ENCODE peak calls at places on chromosomes 1 and 21, in four cellular contexts. M, K, A and B are unnamed samples.
A peak's percentile ranks its signal among the peaks of the same experiment; 100 is the strongest.

GRCh38 chr1:109347511-109347910 is 40.7 kb upstream of the MYBPHL start:
- DNase-seq in M (no peak), K (no peak), A (no peak), B (no peak)

GRCh38 chr1:31183927-31184554 is 55.6 kb downstream of the NKAIN1 start:
- DNase-seq in M (peak; percentile 46), K (no peak), A (peak; percentile 72), B (peak; percentile 83)

GRCh38 chr1:225343618-225344017 is 84.2 kb downstream of the LBR start:
- DNase-seq in M (peak; percentile 28), K (no peak), A (no peak), B (no peak)

GRCh38 chr1:39269791-39270342 is 65.4 kb downstream of the MACF1 start:
- DNase-seq in M (peak; percentile 36), K (peak; percentile 92), A (no peak), B (no peak)

GRCh38 chr1:109609881-109610280 is 9.5 kb downstream of the GNAT2 start:
- DNase-seq in M (no peak), K (no peak), A (no peak), B (no peak)

GRCh38 chr1:225474439-225474985 is 46.7 kb upstream of the LBR start:
- DNase-seq in M (no peak), K (no peak), A (no peak), B (no peak)

GRCh38 chr1:52904590-52905375 is 16.8 kb downstream of the ECHDC2 start:
- DNase-seq in M (no peak), K (no peak), A (peak; percentile 82), B (peak; percentile 79)

GRCh38 chr1:3247521-3248031 is 178.6 kb downstream of the PRDM16 start:
- DNase-seq in M (no peak), K (no peak), A (no peak), B (peak; percentile 50)

GRCh38 chr1:14190508-14190907 is 408.0 kb upstream of the KAZN start:
- DNase-seq in M (no peak), K (no peak), A (no peak), B (no peak)

GRCh38 chr1:54949971-54950360 is 30.5 kb upstream of the TMEM61 start:
- DNase-seq in M (no peak), K (no peak), A (no peak), B (no peak)

GRCh38 chr1:2789986-2790581 is 11.4 kb downstream of the TTC34 start:
- DNase-seq in M (no peak), K (no peak), A (no peak), B (no peak)

GRCh38 chr1:209983953-209984352 is 45.9 kb downstream of the SYT14 start:
- DNase-seq in M (no peak), K (no peak), A (no peak), B (no peak)

GRCh38 chr1:29933110-29933509 is 696.8 kb downstream of the PTPRU start:
- DNase-seq in M (no peak), K (no peak), A (no peak), B (no peak)

GRCh38 chr1:152411144-152411543 is 2.9 kb downstream of the CRNN start:
- DNase-seq in M (no peak), K (no peak), A (no peak), B (no peak)

GRCh38 chr1:233868461-233868860 is 36.0 kb upstream of the SLC35F3 start:
- DNase-seq in M (no peak), K (no peak), A (no peak), B (no peak)

GRCh38 chr1:153628638-153629342 is 556 bp downstream of the S100A1 start:
- DNase-seq in M (no peak), K (no peak), A (no peak), B (no peak)

GRCh38 chr1:159208460-159208825 is 3.8 kb downstream of the ACKR1 start:
- DNase-seq in M (no peak), K (no peak), A (no peak), B (no peak)

GRCh38 chr1:159211331-159212136 is 6.9 kb downstream of the ACKR1 start:
- DNase-seq in M (peak; percentile 11), K (no peak), A (peak; percentile 65), B (peak; percentile 56)

GRCh38 chr1:159207774-159208459 is 3.2 kb downstream of the ACKR1 start:
- DNase-seq in M (no peak), K (no peak), A (no peak), B (no peak)

GRCh38 chr1:159214149-159214760 is 9.6 kb downstream of the ACKR1 start:
- DNase-seq in M (peak; percentile 8), K (no peak), A (peak; percentile 72), B (peak; percentile 67)

GRCh38 chr1:159212596-159212995 is 7.9 kb downstream of the ACKR1 start:
- DNase-seq in M (no peak), K (no peak), A (no peak), B (no peak)
- TF ChIP-seq FOXK2 in M (no peak), K (no peak), A (no peak), B (no peak)

DNA sequence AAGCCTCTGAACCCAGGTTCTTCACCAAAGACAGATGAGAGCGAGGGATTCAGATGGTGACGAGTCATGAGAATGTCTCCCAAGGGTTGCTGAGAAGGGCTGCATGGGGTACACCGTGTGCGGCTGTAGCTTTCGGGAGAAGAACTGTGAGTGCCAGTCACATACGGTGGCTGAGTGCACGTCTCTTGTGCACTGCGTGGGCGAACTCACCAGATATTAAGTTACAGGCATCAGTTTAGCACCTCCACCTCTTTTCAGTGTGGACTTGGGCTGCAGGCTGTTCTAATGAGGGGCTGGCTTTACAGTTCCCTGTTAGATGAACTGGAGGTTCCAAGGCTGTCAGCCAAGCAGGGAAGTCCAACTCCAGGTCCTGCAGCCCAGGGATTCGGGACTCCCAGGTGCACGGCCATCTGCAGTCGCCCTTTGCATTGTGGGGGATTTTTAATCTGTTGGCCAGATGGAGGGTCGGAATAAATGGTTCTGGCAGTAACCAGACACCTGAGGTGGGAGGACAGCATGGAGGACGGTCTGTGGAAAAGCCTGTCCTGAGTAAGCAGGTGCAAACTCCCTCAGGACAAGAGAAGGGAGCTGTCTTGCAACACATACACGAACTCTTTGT is 26.5 kb upstream of the AVPR1B start:
- DNase-seq in M (no peak), K (no peak), A (no peak), B (no peak)
- TF ChIP-seq FOXK2 in M (no peak), K (no peak), A (no peak), B (no peak)

DNA sequence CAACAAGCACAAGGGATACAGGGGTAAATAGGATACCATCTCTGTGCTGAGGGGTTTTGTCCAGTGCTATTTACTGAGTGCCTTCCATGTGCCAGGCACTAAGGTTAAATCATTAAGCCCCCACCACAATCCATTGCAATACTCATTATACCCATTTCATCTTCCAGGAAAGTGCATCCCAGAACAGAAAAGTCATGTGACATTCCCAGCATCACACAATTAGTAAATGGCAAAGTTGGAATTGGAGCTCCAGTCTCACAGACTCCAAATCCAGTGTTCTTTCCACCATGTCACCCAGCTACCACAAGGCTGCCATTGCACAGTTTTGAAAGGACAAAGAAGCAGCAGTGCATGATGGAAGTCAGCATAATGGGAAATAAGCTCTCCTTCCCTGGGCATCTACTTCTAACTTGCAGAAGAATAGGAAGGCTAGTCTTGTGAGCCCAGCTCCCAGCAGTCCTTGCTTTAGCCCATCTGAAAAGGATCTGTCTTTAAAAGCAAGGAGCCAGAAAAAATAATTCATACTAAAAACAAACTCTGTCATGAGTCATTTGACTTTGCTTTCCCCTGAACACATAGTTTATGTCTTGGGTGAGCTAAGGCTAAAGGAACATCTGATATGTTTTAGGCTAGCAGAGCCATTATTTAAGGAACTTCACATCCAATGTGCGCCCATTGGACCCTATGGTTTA is 111.4 kb upstream of the HOOK1 start:
- DNase-seq in M (no peak), K (no peak), A (no peak), B (no peak)
- TF ChIP-seq FOXK2 in M (no peak), K (no peak), A (no peak), B (no peak)

GRCh38 chr1:212237651-212238050 is 47.6 kb upstream of the PPP2R5A start:
- DNase-seq in M (peak; percentile 46), K (no peak), A (peak; percentile 36), B (no peak)
- TF ChIP-seq FOXK2 in M (no peak), K (no peak), A (no peak), B (no peak)

GRCh38 chr21:26851109-26851944 is 6.1 kb upstream of the ADAMTS1 start:
- DNase-seq in M (no peak), K (no peak), A (no peak), B (no peak)

GRCh38 chr21:26850116-26850643 is 5.0 kb upstream of the ADAMTS1 start:
- DNase-seq in M (peak; percentile 36), K (peak; percentile 0), A (peak; percentile 15), B (no peak)

GRCh38 chr21:26852422-26852821 is 7.2 kb upstream of the ADAMTS1 start:
- DNase-seq in M (no peak), K (no peak), A (no peak), B (no peak)

GRCh38 chr21:26847951-26848350 is 2.7 kb upstream of the ADAMTS1 start:
- DNase-seq in M (no peak), K (no peak), A (no peak), B (no peak)

DNA sequence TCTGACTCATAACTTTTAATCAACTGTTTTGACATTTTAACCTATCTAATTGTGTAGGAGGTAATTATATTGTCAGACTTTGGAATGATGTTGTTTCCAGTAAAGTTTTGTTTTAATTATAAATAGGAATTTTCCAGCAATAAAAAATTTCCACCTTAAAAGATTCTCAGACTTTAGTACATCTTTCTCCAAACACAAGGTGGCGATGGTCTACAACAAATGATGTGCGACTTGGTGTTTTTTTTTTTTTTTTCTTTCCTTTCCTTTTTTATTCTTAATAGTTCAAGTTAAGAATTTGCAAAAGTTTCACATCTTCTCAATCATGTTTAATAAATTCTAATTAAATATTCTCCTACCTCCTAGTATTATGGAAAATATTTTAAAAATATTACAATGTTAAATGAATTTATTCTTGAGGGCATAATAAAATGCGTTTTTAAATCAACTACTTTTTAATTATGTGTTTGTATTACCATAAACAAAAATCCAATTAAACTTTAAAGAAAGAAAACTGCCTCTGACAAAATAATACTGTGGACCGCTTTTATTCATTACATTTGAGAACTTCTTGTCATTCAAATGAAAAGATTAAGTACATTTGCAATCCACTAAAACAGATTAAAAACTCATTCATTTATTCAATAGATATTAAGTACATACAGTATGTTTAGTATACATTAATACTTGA is 4.4 kb upstream of the ADAMTS1 start:
- DNase-seq in M (peak; percentile 47), K (no peak), A (peak; percentile 39), B (no peak)
- TF ChIP-seq FOXK2 in M (no peak), K (no peak), A (no peak), B (no peak)